ENCODE peak calls at places on chromosome 1, in nine cellular contexts. D is heart right ventricle; C is naive thymus-derived CD4-positive, alpha-beta T cell; N is activated T-cell treated with anti-CD3 and anti-CD28 coated beads for 1 hour; R is aorta; J is NCI-H774; I is amniotic epithelial cell; Y is fibroblast of lung; A is hippocampal formation. K is an unnamed sample.

GRCh38 chr1:208081972-208082371 is 162.2 kb downstream of the PLXNA2 start:
- DNase-seq in C (no peak), I (no peak), N (no peak), A (peak; percentile 40), R (no peak), J (no peak), Y (peak; percentile 16), D (no peak), K (no peak)

GRCh38 chr1:180773210-180773865 is 139.4 kb upstream of the KIAA1614 start:
- DNase-seq in Y (peak; percentile 79), A (no peak), J (no peak), C (no peak), D (no peak), N (no peak), R (no peak), I (peak; percentile 36), K (no peak)

GRCh38 chr1:204359474-204360255 is at the start of gene PLEKHA6:
- DNase-seq in Y (peak; percentile 33), I (peak; percentile 80), C (no peak), A (peak; percentile 85), J (no peak), N (no peak), R (no peak), D (peak; percentile 49), K (peak; percentile 23)

GRCh38 chr1:109776911-109777310 is 13.2 kb upstream of the EPS8L3 start:
- DNase-seq in C (peak; percentile 78), I (peak; percentile 61), R (peak; percentile 86), J (peak; percentile 77), A (peak; percentile 78), D (peak; percentile 84), N (peak; percentile 73), Y (peak; percentile 62), K (peak; percentile 67)

GRCh38 chr1:201354901-201355295 is 22.6 kb downstream of the TNNT2 start:
- DNase-seq in N (no peak), R (peak; percentile 26), Y (no peak), A (no peak), J (no peak), I (no peak), D (no peak), C (no peak), K (no peak)

GRCh38 chr1:35539073-35539823 is 18.0 kb downstream of the KIAA0319L start:
- DNase-seq in N (no peak), D (no peak), C (peak; percentile 30), Y (peak; percentile 53), A (no peak), J (no peak), I (peak; percentile 49), R (no peak), K (no peak)

GRCh38 chr1:220775238-220775853 is 11.4 kb upstream of the MTARC1 start:
- DNase-seq in R (no peak), C (peak; percentile 31), Y (no peak), D (no peak), N (peak; percentile 19), J (peak; percentile 10), A (peak; percentile 31), I (no peak), K (no peak)

GRCh38 chr1:170221031-170221430 is 75.3 kb downstream of the NTMT2 start:
- DNase-seq in J (no peak), A (no peak), N (no peak), R (peak; percentile 42), D (peak; percentile 36), C (no peak), Y (no peak), I (peak; percentile 41), K (no peak)

GRCh38 chr1:202812176-202813026 is 1.6 kb downstream of the PCAT6 start:
- DNase-seq in D (no peak), C (no peak), N (no peak), J (no peak), A (no peak), R (no peak), I (no peak), Y (no peak), K (no peak)

GRCh38 chr1:234755449-234755863 is 145.5 kb upstream of the IRF2BP2 start:
- DNase-seq in N (no peak), D (peak; percentile 65), R (peak; percentile 88), A (peak; percentile 71), C (no peak), J (no peak), Y (peak; percentile 93), I (peak; percentile 93), K (no peak)

GRCh38 chr1:176903474-176903873 is 261.0 kb downstream of the ASTN1 start:
- DNase-seq in A (no peak), R (no peak), Y (peak; percentile 77), D (no peak), C (no peak), J (no peak), N (no peak), I (peak; percentile 7), K (no peak)

GRCh38 chr1:47317841-47318240 is 3.9 kb upstream of the STIL start:
- DNase-seq in C (no peak), A (no peak), N (no peak), Y (peak; percentile 93), I (peak; percentile 48), D (no peak), J (no peak), R (no peak), K (no peak)

GRCh38 chr1:111468717-111469100 is 5.1 kb upstream of the C1orf162 start:
- DNase-seq in R (no peak), C (no peak), J (no peak), Y (no peak), I (no peak), N (no peak), A (no peak), D (no peak), K (no peak)

K was measured in NCI-H1930.